ENCODE peak calls at places on chromosomes 13 and 19, in five cellular contexts. One of them, this sample, is unnamed.

GRCh38 chr19:42184401-42184861 is 33.0 kb downstream of the DEDD2 start:
- DNase-seq in hippocampal formation: peak; percentile 54
- DNase-seq in fibroblast of the aortic adventitia: peak; percentile 95
- DNase-seq in activated CD8-positive, alpha-beta memory T cell treated with anti-CD3 and anti-CD28 coated beads for 1 hour: no peak
- DNase-seq in stimulated activated CD8-positive, alpha-beta memory T cell treated with anti-CD3 and anti-CD28 coated beads, Interleukin-7, amount 100 ng/mL, for 24 hours: peak; percentile 55
- DNase-seq in this sample: peak; percentile 59

GRCh38 chr19:41934849-41935374 is 6.7 kb upstream of the ERFL start:
- DNase-seq in hippocampal formation: peak; percentile 3
- DNase-seq in fibroblast of the aortic adventitia: peak; percentile 53
- DNase-seq in activated CD8-positive, alpha-beta memory T cell treated with anti-CD3 and anti-CD28 coated beads for 1 hour: peak; percentile 58
- DNase-seq in stimulated activated CD8-positive, alpha-beta memory T cell treated with anti-CD3 and anti-CD28 coated beads, Interleukin-7, amount 100 ng/mL, for 24 hours: peak; percentile 56
- DNase-seq in this sample: peak; percentile 76

GRCh38 chr19:40506099-40506498 is 39.3 kb downstream of the SPTBN4 start:
- DNase-seq in hippocampal formation: no peak
- DNase-seq in fibroblast of the aortic adventitia: no peak
- DNase-seq in activated CD8-positive, alpha-beta memory T cell treated with anti-CD3 and anti-CD28 coated beads for 1 hour: no peak
- DNase-seq in stimulated activated CD8-positive, alpha-beta memory T cell treated with anti-CD3 and anti-CD28 coated beads, Interleukin-7, amount 100 ng/mL, for 24 hours: no peak
- DNase-seq in this sample: no peak

GRCh38 chr13:34591163-34591562 is 350.9 kb upstream of the NBEA start:
- DNase-seq in hippocampal formation: no peak
- DNase-seq in fibroblast of the aortic adventitia: no peak
- DNase-seq in activated CD8-positive, alpha-beta memory T cell treated with anti-CD3 and anti-CD28 coated beads for 1 hour: no peak
- DNase-seq in stimulated activated CD8-positive, alpha-beta memory T cell treated with anti-CD3 and anti-CD28 coated beads, Interleukin-7, amount 100 ng/mL, for 24 hours: no peak
- DNase-seq in this sample: no peak

GRCh38 chr13:45951724-45952123 is 100.2 kb upstream of the SIAH3 start:
- DNase-seq in hippocampal formation: no peak
- DNase-seq in fibroblast of the aortic adventitia: peak; percentile 3
- DNase-seq in activated CD8-positive, alpha-beta memory T cell treated with anti-CD3 and anti-CD28 coated beads for 1 hour: no peak
- DNase-seq in stimulated activated CD8-positive, alpha-beta memory T cell treated with anti-CD3 and anti-CD28 coated beads, Interleukin-7, amount 100 ng/mL, for 24 hours: no peak
- DNase-seq in this sample: no peak

GRCh38 chr13:41891119-41891518 is 69.8 kb downstream of the VWA8 start:
- DNase-seq in hippocampal formation: no peak
- DNase-seq in fibroblast of the aortic adventitia: no peak
- DNase-seq in activated CD8-positive, alpha-beta memory T cell treated with anti-CD3 and anti-CD28 coated beads for 1 hour: no peak
- DNase-seq in stimulated activated CD8-positive, alpha-beta memory T cell treated with anti-CD3 and anti-CD28 coated beads, Interleukin-7, amount 100 ng/mL, for 24 hours: no peak
- DNase-seq in this sample: no peak

GRCh38 chr13:97234742-97235141 is 12.6 kb downstream of the MBNL2 start:
- DNase-seq in hippocampal formation: no peak
- DNase-seq in fibroblast of the aortic adventitia: no peak
- DNase-seq in activated CD8-positive, alpha-beta memory T cell treated with anti-CD3 and anti-CD28 coated beads for 1 hour: no peak
- DNase-seq in stimulated activated CD8-positive, alpha-beta memory T cell treated with anti-CD3 and anti-CD28 coated beads, Interleukin-7, amount 100 ng/mL, for 24 hours: no peak
- DNase-seq in this sample: no peak

GRCh38 chr13:99265823-99266426 is 7.7 kb upstream of the GPR18 start:
- DNase-seq in hippocampal formation: peak; percentile 58
- DNase-seq in fibroblast of the aortic adventitia: peak; percentile 71
- DNase-seq in activated CD8-positive, alpha-beta memory T cell treated with anti-CD3 and anti-CD28 coated beads for 1 hour: no peak
- DNase-seq in stimulated activated CD8-positive, alpha-beta memory T cell treated with anti-CD3 and anti-CD28 coated beads, Interleukin-7, amount 100 ng/mL, for 24 hours: no peak
- DNase-seq in this sample: no peak

GRCh38 chr13:94481966-94482365 is 2.5 kb upstream of the DCT start:
- DNase-seq in hippocampal formation: no peak
- DNase-seq in fibroblast of the aortic adventitia: peak; percentile 73
- DNase-seq in activated CD8-positive, alpha-beta memory T cell treated with anti-CD3 and anti-CD28 coated beads for 1 hour: no peak
- DNase-seq in stimulated activated CD8-positive, alpha-beta memory T cell treated with anti-CD3 and anti-CD28 coated beads, Interleukin-7, amount 100 ng/mL, for 24 hours: no peak
- DNase-seq in this sample: no peak

GRCh38 chr13:34751492-34751891 is 190.6 kb upstream of the NBEA start:
- DNase-seq in hippocampal formation: no peak
- DNase-seq in fibroblast of the aortic adventitia: no peak
- DNase-seq in activated CD8-positive, alpha-beta memory T cell treated with anti-CD3 and anti-CD28 coated beads for 1 hour: no peak
- DNase-seq in stimulated activated CD8-positive, alpha-beta memory T cell treated with anti-CD3 and anti-CD28 coated beads, Interleukin-7, amount 100 ng/mL, for 24 hours: no peak
- DNase-seq in this sample: no peak

GRCh38 chr19:46791944-46792343 is 3.5 kb upstream of the SLC1A5 start:
- DNase-seq in hippocampal formation: no peak
- DNase-seq in fibroblast of the aortic adventitia: no peak
- DNase-seq in activated CD8-positive, alpha-beta memory T cell treated with anti-CD3 and anti-CD28 coated beads for 1 hour: no peak
- DNase-seq in stimulated activated CD8-positive, alpha-beta memory T cell treated with anti-CD3 and anti-CD28 coated beads, Interleukin-7, amount 100 ng/mL, for 24 hours: no peak
- DNase-seq in this sample: peak; percentile 16

GRCh38 chr19:39402417-39403297 is 4.0 kb upstream of the ZFP36 start:
- DNase-seq in hippocampal formation: peak; percentile 32
- DNase-seq in fibroblast of the aortic adventitia: peak; percentile 94
- DNase-seq in activated CD8-positive, alpha-beta memory T cell treated with anti-CD3 and anti-CD28 coated beads for 1 hour: peak; percentile 75
- DNase-seq in stimulated activated CD8-positive, alpha-beta memory T cell treated with anti-CD3 and anti-CD28 coated beads, Interleukin-7, amount 100 ng/mL, for 24 hours: peak; percentile 67
- DNase-seq in this sample: peak; percentile 81

GRCh38 chr19:39413269-39413902 is 917 bp downstream of the PLEKHG2 start:
- DNase-seq in hippocampal formation: no peak
- DNase-seq in fibroblast of the aortic adventitia: peak; percentile 59
- DNase-seq in activated CD8-positive, alpha-beta memory T cell treated with anti-CD3 and anti-CD28 coated beads for 1 hour: no peak
- DNase-seq in stimulated activated CD8-positive, alpha-beta memory T cell treated with anti-CD3 and anti-CD28 coated beads, Interleukin-7, amount 100 ng/mL, for 24 hours: no peak
- DNase-seq in this sample: peak; percentile 33

GRCh38 chr13:80973721-80974120 is 632.8 kb upstream of the SPRY2 start:
- DNase-seq in hippocampal formation: no peak
- DNase-seq in fibroblast of the aortic adventitia: peak; percentile 3
- DNase-seq in activated CD8-positive, alpha-beta memory T cell treated with anti-CD3 and anti-CD28 coated beads for 1 hour: no peak
- DNase-seq in stimulated activated CD8-positive, alpha-beta memory T cell treated with anti-CD3 and anti-CD28 coated beads, Interleukin-7, amount 100 ng/mL, for 24 hours: no peak
- DNase-seq in this sample: no peak

GRCh38 chr19:1914826-1915341 is 9.7 kb downstream of the ADAT3 start:
- DNase-seq in hippocampal formation: no peak
- DNase-seq in fibroblast of the aortic adventitia: no peak
- DNase-seq in activated CD8-positive, alpha-beta memory T cell treated with anti-CD3 and anti-CD28 coated beads for 1 hour: no peak
- DNase-seq in stimulated activated CD8-positive, alpha-beta memory T cell treated with anti-CD3 and anti-CD28 coated beads, Interleukin-7, amount 100 ng/mL, for 24 hours: no peak
- DNase-seq in this sample: no peak

GRCh38 chr13:107421028-107421427 is 794.3 kb downstream of the LIG4 start:
- DNase-seq in hippocampal formation: no peak
- DNase-seq in fibroblast of the aortic adventitia: peak; percentile 22
- DNase-seq in activated CD8-positive, alpha-beta memory T cell treated with anti-CD3 and anti-CD28 coated beads for 1 hour: no peak
- DNase-seq in stimulated activated CD8-positive, alpha-beta memory T cell treated with anti-CD3 and anti-CD28 coated beads, Interleukin-7, amount 100 ng/mL, for 24 hours: no peak
- DNase-seq in this sample: no peak

GRCh38 chr13:36259361-36260137 is 38.1 kb downstream of the CCDC169 start:
- DNase-seq in hippocampal formation: no peak
- DNase-seq in fibroblast of the aortic adventitia: no peak
- DNase-seq in activated CD8-positive, alpha-beta memory T cell treated with anti-CD3 and anti-CD28 coated beads for 1 hour: no peak
- DNase-seq in stimulated activated CD8-positive, alpha-beta memory T cell treated with anti-CD3 and anti-CD28 coated beads, Interleukin-7, amount 100 ng/mL, for 24 hours: no peak
- DNase-seq in this sample: no peak

GRCh38 chr13:30091691-30092090 is 215.7 kb downstream of the KATNAL1 start:
- DNase-seq in hippocampal formation: no peak
- DNase-seq in fibroblast of the aortic adventitia: no peak
- DNase-seq in activated CD8-positive, alpha-beta memory T cell treated with anti-CD3 and anti-CD28 coated beads for 1 hour: no peak
- DNase-seq in stimulated activated CD8-positive, alpha-beta memory T cell treated with anti-CD3 and anti-CD28 coated beads, Interleukin-7, amount 100 ng/mL, for 24 hours: no peak
- DNase-seq in this sample: no peak

GRCh38 chr19:31733591-31733990 is 384.4 kb upstream of the TSHZ3 start:
- DNase-seq in hippocampal formation: no peak
- DNase-seq in fibroblast of the aortic adventitia: no peak
- DNase-seq in activated CD8-positive, alpha-beta memory T cell treated with anti-CD3 and anti-CD28 coated beads for 1 hour: no peak
- DNase-seq in stimulated activated CD8-positive, alpha-beta memory T cell treated with anti-CD3 and anti-CD28 coated beads, Interleukin-7, amount 100 ng/mL, for 24 hours: no peak
- DNase-seq in this sample: no peak

GRCh38 chr13:23534090-23534489 is 36.1 kb upstream of the TNFRSF19 start:
- DNase-seq in hippocampal formation: no peak
- DNase-seq in fibroblast of the aortic adventitia: no peak
- DNase-seq in activated CD8-positive, alpha-beta memory T cell treated with anti-CD3 and anti-CD28 coated beads for 1 hour: no peak
- DNase-seq in stimulated activated CD8-positive, alpha-beta memory T cell treated with anti-CD3 and anti-CD28 coated beads, Interleukin-7, amount 100 ng/mL, for 24 hours: no peak
- DNase-seq in this sample: no peak

GRCh38 chr13:103104340-103104739 is 38.1 kb upstream of the SLC10A2 start:
- DNase-seq in hippocampal formation: no peak
- DNase-seq in fibroblast of the aortic adventitia: no peak
- DNase-seq in activated CD8-positive, alpha-beta memory T cell treated with anti-CD3 and anti-CD28 coated beads for 1 hour: no peak
- DNase-seq in stimulated activated CD8-positive, alpha-beta memory T cell treated with anti-CD3 and anti-CD28 coated beads, Interleukin-7, amount 100 ng/mL, for 24 hours: no peak
- DNase-seq in this sample: no peak

GRCh38 chr13:52395704-52396103 is 10.3 kb downstream of the THSD1 start:
- DNase-seq in hippocampal formation: no peak
- DNase-seq in fibroblast of the aortic adventitia: no peak
- DNase-seq in activated CD8-positive, alpha-beta memory T cell treated with anti-CD3 and anti-CD28 coated beads for 1 hour: no peak
- DNase-seq in stimulated activated CD8-positive, alpha-beta memory T cell treated with anti-CD3 and anti-CD28 coated beads, Interleukin-7, amount 100 ng/mL, for 24 hours: no peak
- DNase-seq in this sample: no peak

GRCh38 chr19:50652722-50653121 is 3.5 kb downstream of the C19orf81 start:
- DNase-seq in hippocampal formation: no peak
- DNase-seq in fibroblast of the aortic adventitia: no peak
- DNase-seq in activated CD8-positive, alpha-beta memory T cell treated with anti-CD3 and anti-CD28 coated beads for 1 hour: no peak
- DNase-seq in stimulated activated CD8-positive, alpha-beta memory T cell treated with anti-CD3 and anti-CD28 coated beads, Interleukin-7, amount 100 ng/mL, for 24 hours: no peak
- DNase-seq in this sample: no peak

GRCh38 chr13:23796546-23796945 is 92.7 kb downstream of the MIPEP start:
- DNase-seq in hippocampal formation: no peak
- DNase-seq in fibroblast of the aortic adventitia: no peak
- DNase-seq in activated CD8-positive, alpha-beta memory T cell treated with anti-CD3 and anti-CD28 coated beads for 1 hour: no peak
- DNase-seq in stimulated activated CD8-positive, alpha-beta memory T cell treated with anti-CD3 and anti-CD28 coated beads, Interleukin-7, amount 100 ng/mL, for 24 hours: no peak
- DNase-seq in this sample: no peak

GRCh38 chr19:6733338-6734095 is 3.9 kb downstream of the GPR108 start:
- DNase-seq in hippocampal formation: no peak
- DNase-seq in fibroblast of the aortic adventitia: no peak
- DNase-seq in activated CD8-positive, alpha-beta memory T cell treated with anti-CD3 and anti-CD28 coated beads for 1 hour: no peak
- DNase-seq in stimulated activated CD8-positive, alpha-beta memory T cell treated with anti-CD3 and anti-CD28 coated beads, Interleukin-7, amount 100 ng/mL, for 24 hours: no peak
- DNase-seq in this sample: no peak

GRCh38 chr19:21482863-21483276 is 22.5 kb upstream of the ZNF429 start:
- DNase-seq in hippocampal formation: peak; percentile 5
- DNase-seq in fibroblast of the aortic adventitia: peak; percentile 22
- DNase-seq in activated CD8-positive, alpha-beta memory T cell treated with anti-CD3 and anti-CD28 coated beads for 1 hour: no peak
- DNase-seq in stimulated activated CD8-positive, alpha-beta memory T cell treated with anti-CD3 and anti-CD28 coated beads, Interleukin-7, amount 100 ng/mL, for 24 hours: peak; percentile 39
- DNase-seq in this sample: peak; percentile 62

GRCh38 chr13:101916758-101917474 is 464.4 kb downstream of the ITGBL1 start:
- DNase-seq in hippocampal formation: no peak
- DNase-seq in fibroblast of the aortic adventitia: no peak
- DNase-seq in activated CD8-positive, alpha-beta memory T cell treated with anti-CD3 and anti-CD28 coated beads for 1 hour: no peak
- DNase-seq in stimulated activated CD8-positive, alpha-beta memory T cell treated with anti-CD3 and anti-CD28 coated beads, Interleukin-7, amount 100 ng/mL, for 24 hours: no peak
- DNase-seq in this sample: no peak

GRCh38 chr13:49220035-49220855 is at the start of gene MLNR:
- DNase-seq in hippocampal formation: no peak
- DNase-seq in fibroblast of the aortic adventitia: no peak
- DNase-seq in activated CD8-positive, alpha-beta memory T cell treated with anti-CD3 and anti-CD28 coated beads for 1 hour: no peak
- DNase-seq in stimulated activated CD8-positive, alpha-beta memory T cell treated with anti-CD3 and anti-CD28 coated beads, Interleukin-7, amount 100 ng/mL, for 24 hours: no peak
- DNase-seq in this sample: peak; percentile 18

GRCh38 chr13:110524484-110525254 is 36.9 kb downstream of the RAB20 start:
- DNase-seq in hippocampal formation: no peak
- DNase-seq in fibroblast of the aortic adventitia: no peak
- DNase-seq in activated CD8-positive, alpha-beta memory T cell treated with anti-CD3 and anti-CD28 coated beads for 1 hour: no peak
- DNase-seq in stimulated activated CD8-positive, alpha-beta memory T cell treated with anti-CD3 and anti-CD28 coated beads, Interleukin-7, amount 100 ng/mL, for 24 hours: no peak
- DNase-seq in this sample: no peak

GRCh38 chr19:5145521-5146511 is 176.9 kb downstream of the KDM4B start:
- DNase-seq in hippocampal formation: no peak
- DNase-seq in fibroblast of the aortic adventitia: no peak
- DNase-seq in activated CD8-positive, alpha-beta memory T cell treated with anti-CD3 and anti-CD28 coated beads for 1 hour: no peak
- DNase-seq in stimulated activated CD8-positive, alpha-beta memory T cell treated with anti-CD3 and anti-CD28 coated beads, Interleukin-7, amount 100 ng/mL, for 24 hours: no peak
- DNase-seq in this sample: no peak

GRCh38 chr19:5607318-5608270 is 15.0 kb downstream of the SAFB2 start:
- DNase-seq in hippocampal formation: no peak
- DNase-seq in fibroblast of the aortic adventitia: no peak
- DNase-seq in activated CD8-positive, alpha-beta memory T cell treated with anti-CD3 and anti-CD28 coated beads for 1 hour: no peak
- DNase-seq in stimulated activated CD8-positive, alpha-beta memory T cell treated with anti-CD3 and anti-CD28 coated beads, Interleukin-7, amount 100 ng/mL, for 24 hours: no peak
- DNase-seq in this sample: no peak